ENCODE peak calls at places on chromosomes 16 and 17, in nine cellular contexts. D is endothelial cell, H is lower leg skin, C is NCI-H82, U is T-helper 2 cell, W is adrenal gland, X is EL, R is GM12891, E is EH. B is an unnamed sample.

GRCh38 chr16:88978608-88979346 is 1.8 kb upstream of the CBFA2T3 start:
- DNase-seq in U (no peak), D (no peak), X (no peak), H (no peak), R (peak), W (no peak), E (no peak), C (no peak), B (no peak)

GRCh38 chr17:77694391-77695363 is 263.8 kb upstream of the TNRC6C start:
- DNase-seq in D (no peak), X (no peak), R (no peak), E (no peak), U (no peak), W (no peak), C (no peak), H (no peak), B (no peak)

GRCh38 chr17:80254396-80255241 is 6.0 kb upstream of the RNF213 start:
- DNase-seq in D (no peak), X (peak), W (peak), C (no peak), E (peak), U (peak), R (no peak), H (no peak), B (no peak)

GRCh38 chr17:75774988-75775668 is 9.5 kb upstream of the UNK start:
- DNase-seq in H (peak), D (no peak), E (peak), C (peak), U (peak), W (peak), R (no peak), X (no peak), B (no peak)

GRCh38 chr16:71311553-71312158 is 22.5 kb upstream of the CMTR2 start:
- DNase-seq in U (no peak), E (peak), C (peak), D (peak), R (no peak), W (peak), X (no peak), H (no peak), B (no peak)

GRCh38 chr17:38702900-38703741 is 2.0 kb upstream of the MLLT6 start:
- DNase-seq in C (no peak), X (no peak), D (no peak), H (peak), W (no peak), U (no peak), R (no peak), E (no peak), B (no peak)

GRCh38 chr17:63435681-63436522 is 10.2 kb downstream of the CYB561 start:
- DNase-seq in W (no peak), U (no peak), H (no peak), C (no peak), E (peak), X (no peak), D (no peak), R (peak), B (no peak)

GRCh38 chr16:65148804-65149203 is 26.9 kb upstream of the CDH11 start:
- DNase-seq in E (no peak), W (no peak), C (no peak), U (no peak), R (no peak), D (no peak), X (no peak), H (no peak), B (no peak)

GRCh38 chr17:48553837-48554236 is 8.9 kb upstream of the HOXB2 start:
- DNase-seq in U (no peak), D (no peak), E (no peak), R (no peak), C (no peak), W (no peak), X (no peak), H (no peak), B (no peak)

GRCh38 chr16:53131363-53132071 is 76.7 kb downstream of the CHD9 start:
- DNase-seq in R (peak), X (peak), W (peak), E (peak), C (peak), D (peak), H (peak), U (peak), B (no peak)

GRCh38 chr16:89261691-89262563 is 44.4 kb downstream of the ZNF778 start:
- DNase-seq in X (peak), C (no peak), E (peak), W (no peak), D (no peak), U (no peak), H (no peak), R (no peak), B (no peak)

GRCh38 chr17:37110012-37110701 is 161.4 kb downstream of the AATF start:
- DNase-seq in W (no peak), X (no peak), U (no peak), D (no peak), C (no peak), R (no peak), H (no peak), E (no peak), B (no peak)

GRCh38 chr17:39677581-39678339 is 9.5 kb downstream of the PNMT start:
- DNase-seq in R (no peak), W (no peak), U (no peak), C (peak), X (no peak), E (peak), H (no peak), D (no peak), B (no peak)

GRCh38 chr16:81444448-81445121 is at the start of gene CMIP:
- DNase-seq in W (peak), E (peak), C (peak), R (peak), H (peak), X (peak), U (peak), D (peak), B (peak)

GRCh38 chr17:78537217-78537860 is 39.9 kb downstream of the DNAH17 start:
- DNase-seq in W (no peak), C (no peak), D (no peak), U (no peak), E (no peak), X (no peak), H (no peak), R (no peak), B (no peak)

GRCh38 chr17:59093702-59094231 is 12.9 kb downstream of the TRIM37 start:
- DNase-seq in W (peak), D (no peak), H (no peak), E (peak), X (peak), C (peak), R (no peak), U (no peak), B (no peak)

GRCh38 chr17:70138309-70138865 is 30.9 kb upstream of the KCNJ2 start:
- DNase-seq in X (peak), D (no peak), W (no peak), R (no peak), H (no peak), C (no peak), U (no peak), E (peak), B (no peak)

GRCh38 chr16:84462296-84463210 is 41.9 kb downstream of the MEAK7 start:
- DNase-seq in D (no peak), U (no peak), H (no peak), R (no peak), C (no peak), X (no peak), E (no peak), W (peak), B (no peak)